ENCODE peak calls at places on chromosomes 11 and 22, in four cellular contexts. Q is cardiac fibroblast, F is ovary, G is IMR-90. I is an unnamed sample.
A peak's percentile ranks its signal among the peaks of the same experiment; 100 is the strongest.

GRCh38 chr11:2587976-2588748 is 111.6 kb downstream of the KCNQ1OT1 start:
- DNase-seq in Q (no peak), F (peak; percentile 7), G (no peak), I (no peak)

GRCh38 chr11:73374130-73374529 is 2.1 kb upstream of the RELT start:
- DNase-seq in Q (no peak), F (no peak), G (no peak), I (no peak)

GRCh38 chr11:58829736-58830135 is 14.8 kb downstream of the GLYATL2 start:
- DNase-seq in Q (no peak), F (no peak), G (peak; percentile 78), I (no peak)

GRCh38 chr22:30453731-30454510 is 17.9 kb downstream of the SEC14L3 start:
- DNase-seq in Q (peak; percentile 59), F (no peak), G (no peak), I (no peak)

GRCh38 chr11:3208272-3208671 is 10.3 kb downstream of the MRGPRG start:
- DNase-seq in Q (no peak), F (no peak), G (no peak), I (no peak)

GRCh38 chr11:119470316-119471266 is 47.6 kb upstream of the THY1 start:
- DNase-seq in Q (peak; percentile 92), F (no peak), G (peak; percentile 96), I (no peak)

GRCh38 chr22:43186272-43187170 is at the start of gene TTLL12:
- DNase-seq in Q (peak; percentile 71), F (peak; percentile 52), G (peak; percentile 21), I (no peak)

GRCh38 chr22:23283591-23284503 is 103.5 kb downstream of the BCR start:
- DNase-seq in Q (peak; percentile 7), F (no peak), G (no peak), I (no peak)

GRCh38 chr11:58503361-58503856 is 4.5 kb downstream of the OR5B21 start:
- DNase-seq in Q (no peak), F (no peak), G (peak; percentile 61), I (no peak)

GRCh38 chr11:47980093-47980906 is at the start of gene PTPRJ:
- DNase-seq in Q (peak; percentile 65), F (peak; percentile 34), G (peak; percentile 48), I (no peak)

GRCh38 chr22:38869663-38870062 is 2.4 kb downstream of the CBX6 start:
- DNase-seq in Q (no peak), F (peak; percentile 7), G (no peak), I (no peak)

GRCh38 chr22:40594924-40595323 is 41.6 kb downstream of the MRTFA start:
- DNase-seq in Q (no peak), F (no peak), G (peak; percentile 32), I (no peak)

GRCh38 chr22:32880906-32881596 is 79.5 kb downstream of the TIMP3 start:
- DNase-seq in Q (peak; percentile 93), F (peak; percentile 94), G (peak; percentile 73), I (no peak)

GRCh38 chr11:32131321-32131720 is 40.4 kb downstream of the RCN1 start:
- DNase-seq in Q (peak; percentile 6), F (no peak), G (peak; percentile 29), I (no peak)

GRCh38 chr22:35227248-35227647 is 30.0 kb upstream of the HMGXB4 start:
- DNase-seq in Q (no peak), F (no peak), G (no peak), I (no peak)

GRCh38 chr22:41191467-41191866 is 13.6 kb upstream of the L3MBTL2 start:
- DNase-seq in Q (no peak), F (no peak), G (no peak), I (no peak)

GRCh38 chr11:95897731-95898130 is 26.2 kb downstream of the MTMR2 start:
- DNase-seq in Q (peak; percentile 29), F (no peak), G (peak; percentile 77), I (no peak)

GRCh38 chr22:21920341-21921183 is 32.1 kb downstream of the PPM1F start:
- DNase-seq in Q (no peak), F (no peak), G (no peak), I (no peak)

GRCh38 chr11:133913761-133914160 is 43.0 kb downstream of the IGSF9B start:
- DNase-seq in Q (no peak), F (no peak), G (no peak), I (no peak)

GRCh38 chr11:69646493-69647201 is 5.7 kb downstream of the CCND1 start:
- DNase-seq in Q (no peak), F (no peak), G (no peak), I (no peak)

GRCh38 chr11:113104390-113105251 is 143.4 kb downstream of the NCAM1 start:
- DNase-seq in Q (no peak), F (no peak), G (no peak), I (no peak)

GRCh38 chr22:28172948-28173360 is 253.9 kb upstream of the PITPNB start:
- DNase-seq in Q (no peak), F (no peak), G (no peak), I (peak; percentile 60)

GRCh38 chr11:33634291-33634834 is 66.3 kb downstream of the C11orf91 start:
- DNase-seq in Q (no peak), F (no peak), G (peak; percentile 82), I (no peak)

GRCh38 chr22:43491737-43492136 is 79.9 kb downstream of the MPPED1 start:
- DNase-seq in Q (no peak), F (no peak), G (no peak), I (no peak)

GRCh38 chr22:49331223-49331815 is 496.4 kb downstream of the BRD1 start:
- DNase-seq in Q (no peak), F (no peak), G (no peak), I (no peak)

GRCh38 chr11:76318744-76319384 is 62.1 kb downstream of the THAP12 start:
- DNase-seq in Q (peak; percentile 77), F (peak; percentile 72), G (peak; percentile 61), I (peak; percentile 32)

GRCh38 chr11:73361953-73362776 is 14.0 kb upstream of the RELT start:
- DNase-seq in Q (no peak), F (no peak), G (no peak), I (no peak)

GRCh38 chr11:130629039-130629438 is 180.6 kb downstream of the ADAMTS15 start:
- DNase-seq in Q (no peak), F (no peak), G (no peak), I (no peak)
- H3K4me3 ChIP-seq in Q (no peak overlapping the region), F (no peak overlapping the region), G (no peak overlapping the region), I (no peak overlapping the region)

DNA sequence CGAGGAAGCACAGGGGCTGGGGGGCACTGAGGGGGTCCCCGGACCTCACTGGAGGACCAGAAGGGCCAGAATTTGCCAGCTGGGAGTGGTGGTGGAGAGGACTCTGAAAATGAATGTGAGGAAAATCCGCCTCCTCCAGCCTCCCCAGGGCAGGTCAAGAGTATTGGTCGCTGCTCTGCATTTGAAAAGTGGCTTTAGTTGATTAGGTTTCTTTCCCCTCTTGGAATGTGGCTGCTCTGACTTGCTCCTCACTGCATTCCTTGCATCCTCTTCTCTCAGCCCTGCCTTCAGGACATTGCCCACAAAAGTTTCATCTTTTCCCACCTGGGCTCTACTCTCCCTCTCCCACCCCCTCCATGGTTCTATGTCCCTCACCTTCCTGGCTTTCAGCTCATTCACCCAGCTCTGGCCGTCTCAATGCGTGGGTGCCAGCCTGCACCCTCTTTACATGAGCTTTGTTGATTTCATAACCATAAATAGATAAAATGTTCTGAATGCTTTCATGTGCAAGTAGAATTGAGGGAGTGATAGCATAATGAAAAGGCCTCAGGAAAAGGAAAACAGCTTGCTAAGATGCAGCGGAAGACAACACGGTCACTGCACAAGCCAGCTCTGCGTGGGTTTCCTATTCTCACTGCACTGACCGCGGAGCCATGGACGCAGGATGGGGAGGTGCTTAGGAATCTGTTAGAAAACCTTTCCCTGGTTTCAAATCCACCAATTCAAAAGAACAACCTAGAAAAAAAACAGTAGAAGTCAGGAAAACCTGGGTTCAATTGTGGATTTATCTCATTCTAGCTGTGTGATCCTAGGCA is 6.5 kb upstream of the NPAS4 start:
- DNase-seq in Q (no peak), F (no peak), G (no peak), I (no peak)
- H3K4me3 ChIP-seq in Q (no peak overlapping the region), F (no peak overlapping the region), G (no peak overlapping the region), I (no peak overlapping the region)

GRCh38 chr11:74460065-74460464 is 7.3 kb downstream of the KCNE3 start:
- DNase-seq in Q (no peak), F (no peak), G (no peak), I (no peak)
- H3K4me3 ChIP-seq in Q (no peak overlapping the region), F (no peak overlapping the region), G (no peak overlapping the region), I (no peak overlapping the region)

DNA sequence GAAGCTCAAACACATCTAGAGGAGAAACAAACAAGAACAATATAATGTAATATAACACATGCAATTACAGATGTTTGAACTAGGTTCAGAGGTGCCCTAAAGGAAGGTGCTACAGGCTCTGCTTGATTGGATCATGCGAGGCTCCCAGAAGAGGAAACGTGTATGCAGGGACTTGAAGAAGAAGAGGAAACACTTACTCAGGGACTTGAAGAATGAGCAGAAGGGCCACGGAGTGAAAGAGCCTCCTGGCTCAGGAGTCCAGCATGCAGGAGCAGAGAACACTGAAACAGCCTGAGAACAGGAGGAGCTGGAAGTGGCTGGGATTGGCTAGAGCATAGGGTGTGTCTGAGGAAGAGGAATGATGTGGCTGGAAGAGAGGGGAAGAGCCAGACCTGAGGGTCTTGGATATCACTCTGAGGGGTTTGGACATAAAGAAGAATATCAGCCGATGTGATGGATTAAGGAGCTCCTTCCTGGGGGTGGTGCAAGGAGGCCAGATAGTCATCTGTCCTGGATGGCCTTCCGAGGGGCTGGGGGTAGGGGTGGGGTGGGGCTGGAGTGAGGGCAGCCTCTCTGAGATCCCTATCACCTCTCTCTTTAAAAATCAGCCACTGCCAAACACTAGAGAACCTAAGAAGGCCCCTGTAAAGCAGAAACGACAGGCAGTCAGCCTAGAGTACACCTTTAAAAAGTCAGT is 16.8 kb downstream of the FZD4 start:
- DNase-seq in Q (no peak), F (no peak), G (no peak), I (no peak)
- H3K4me3 ChIP-seq in Q (no peak overlapping the region), F (no peak overlapping the region), G (no peak overlapping the region), I (no peak overlapping the region)